ENCODE peak calls at places on chromosome 21, in ten cellular contexts. U is neural progenitor cell, D is dorsolateral prefrontal cortex, A is uterus, X is thyroid gland, B is IMR-90, P is left ventricle myocardium inferior, Q is pancreas, H is vagina, I is gastrocnemius medialis. R is an unnamed sample.

GRCh38 chr21:35220301-35220700 is 171.2 kb upstream of the RUNX1 start:
- DNase-seq in Q (no peak), U (no peak), X (no peak), B (no peak), P (no peak), I (no peak), A (no peak), H (no peak), D (no peak), R (no peak)

GRCh38 chr21:43864806-43865470 is at the start of gene AGPAT3:
- DNase-seq in A (no peak), H (no peak), U (peak; percentile 65), I (no peak), D (no peak), Q (peak; percentile 75), B (no peak), P (peak; percentile 36), X (peak; percentile 31), R (no peak)

GRCh38 chr21:29359718-29360117 is 61.0 kb downstream of the BACH1 start:
- DNase-seq in A (no peak), X (no peak), U (no peak), B (peak; percentile 48), P (no peak), H (no peak), Q (no peak), I (no peak), D (no peak), R (no peak)

GRCh38 chr21:36337099-36337509 is 17.1 kb downstream of the MORC3 start:
- DNase-seq in A (no peak), I (no peak), H (no peak), X (no peak), D (no peak), Q (no peak), B (peak; percentile 78), P (no peak), U (no peak), R (peak; percentile 86)

GRCh38 chr21:28136687-28137086 is 856.0 kb downstream of the LTN1 start:
- DNase-seq in H (no peak), B (no peak), P (no peak), I (no peak), A (no peak), U (no peak), Q (no peak), X (no peak), D (no peak), R (no peak)

GRCh38 chr21:29873908-29874307 is 65.9 kb downstream of the GRIK1 start:
- DNase-seq in X (no peak), U (no peak), I (no peak), A (no peak), H (no peak), B (no peak), D (no peak), P (no peak), Q (no peak), R (no peak)

GRCh38 chr21:29390778-29391177 is 92.1 kb downstream of the BACH1 start:
- DNase-seq in D (no peak), B (no peak), X (no peak), U (no peak), H (no peak), I (no peak), Q (no peak), P (no peak), A (no peak), R (no peak)

GRCh38 chr21:14712121-14712520 is 166.0 kb upstream of the SAMSN1 start:
- DNase-seq in A (no peak), B (no peak), U (no peak), Q (no peak), X (no peak), P (no peak), I (no peak), H (no peak), D (no peak), R (peak; percentile 46)

GRCh38 chr21:45540601-45540970 is 1.7 kb downstream of the SLC19A1 start:
- DNase-seq in H (peak; percentile 83), A (no peak), Q (no peak), D (peak; percentile 20), B (no peak), P (peak; percentile 13), U (no peak), X (no peak), I (no peak), R (no peak)

GRCh38 chr21:42757422-42757821 is 104.0 kb downstream of the PDE9A start:
- DNase-seq in D (no peak), P (no peak), H (no peak), I (no peak), U (no peak), B (no peak), A (no peak), X (no peak), Q (no peak), R (no peak)

GRCh38 chr21:36810443-36810842 is 111.5 kb downstream of the SIM2 start:
- DNase-seq in D (no peak), P (no peak), A (no peak), I (no peak), X (no peak), B (no peak), H (no peak), U (no peak), Q (no peak), R (no peak)

GRCh38 chr21:44650265-44650972 is 4.0 kb downstream of the KRTAP12-4 start:
- DNase-seq in P (no peak), B (no peak), Q (no peak), H (no peak), U (no peak), X (no peak), I (no peak), A (no peak), D (no peak), R (no peak)

GRCh38 chr21:25176637-25177412 is 430.5 kb downstream of the MRPL39 start:
- DNase-seq in Q (no peak), X (no peak), D (no peak), U (no peak), H (no peak), P (no peak), I (no peak), A (no peak), B (peak; percentile 5), R (no peak)
- H3K27ac ChIP-seq in Q (no peak overlapping the region), X (no peak overlapping the region), D (no peak overlapping the region), U (no peak overlapping the region), H (no peak overlapping the region), P (no peak overlapping the region), I (no peak overlapping the region), A (no peak overlapping the region), B (no peak overlapping the region), R (no peak overlapping the region)

DNA sequence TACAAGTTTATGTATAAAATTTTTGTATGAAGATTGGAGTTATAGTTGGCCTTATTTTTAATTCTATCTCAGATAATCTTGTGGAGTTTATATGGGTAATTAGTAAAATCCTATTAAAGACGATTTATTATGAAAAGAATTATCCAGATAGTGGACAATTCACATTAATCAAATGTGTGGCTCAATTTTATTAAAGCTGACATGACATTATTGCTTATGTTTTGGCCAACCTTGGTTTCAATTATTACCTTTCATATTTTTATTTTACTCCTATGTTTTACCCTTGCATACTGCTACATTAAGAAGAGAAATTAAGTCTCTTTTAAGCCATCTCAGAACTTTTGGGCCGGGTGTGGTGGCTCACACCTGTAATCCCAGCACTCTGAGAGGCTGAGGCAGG is 110.0 kb downstream of the ITSN1 start:
- DNase-seq in P (no peak), D (no peak), A (no peak), X (no peak), U (no peak), B (no peak), H (no peak), Q (no peak), I (no peak), R (no peak)
- TF ChIP-seq CTCF in P (no peak), D (no peak), A (no peak), X (no peak), U (no peak), B (no peak), H (no peak), Q (no peak), I (no peak), R (no peak)

GRCh38 chr21:33554236-33554981 is 11.6 kb downstream of the SON start:
- DNase-seq in I (no peak), A (no peak), X (no peak), B (no peak), D (no peak), H (no peak), P (no peak), Q (no peak), U (no peak), R (no peak)
- H3K27me3 ChIP-seq in I (no peaks in the 10 kb centered on the region), A (no peaks in the 10 kb centered on the region), X (no peaks in the 10 kb centered on the region), B (no peaks in the 10 kb centered on the region), D (no peaks in the 10 kb centered on the region), H (no peaks in the 10 kb centered on the region), P (no peaks in the 10 kb centered on the region), Q (no peaks in the 10 kb centered on the region), U (no peaks in the 10 kb centered on the region), R (no peaks in the 10 kb centered on the region)

DNA sequence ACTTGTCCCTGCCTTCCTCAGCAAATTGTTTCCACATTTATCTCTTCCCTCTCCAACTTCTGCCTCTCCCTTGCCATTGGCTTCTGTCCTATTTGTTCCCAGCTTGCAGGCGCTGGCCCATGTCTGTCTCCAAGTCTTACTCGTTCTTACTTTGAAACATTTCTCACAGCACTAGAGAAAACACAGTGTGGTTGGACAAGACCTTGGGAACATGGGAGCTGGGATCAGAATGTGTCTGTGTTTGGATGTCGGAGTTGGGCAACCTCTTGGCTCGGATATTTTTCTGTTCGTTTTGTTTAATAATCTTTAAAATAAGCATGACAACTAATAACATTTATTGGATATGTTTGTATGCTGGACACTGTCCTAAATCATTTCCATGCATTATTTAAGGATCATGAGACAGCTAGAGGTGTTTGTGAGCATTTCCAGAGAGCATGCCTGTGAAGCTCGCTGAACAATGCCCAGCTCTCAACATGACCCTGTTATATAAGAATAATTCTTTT is 5.9 kb upstream of the BRWD1 start:
- DNase-seq in D (no peak), A (no peak), X (peak; percentile 26), Q (no peak), H (no peak), I (peak; percentile 30), U (no peak), B (peak; percentile 48), P (peak; percentile 49), R (no peak)
- H3K27ac ChIP-seq in D (no peak overlapping the region), A (no peak overlapping the region), X (no peak overlapping the region), Q (no peak overlapping the region), H (no peak overlapping the region), I (peak overlapping the region; percentile 65), U (no peak overlapping the region), B (peak overlapping the region; percentile 74), P (peak overlapping the region; percentile 84), R (no peak overlapping the region)

DNA sequence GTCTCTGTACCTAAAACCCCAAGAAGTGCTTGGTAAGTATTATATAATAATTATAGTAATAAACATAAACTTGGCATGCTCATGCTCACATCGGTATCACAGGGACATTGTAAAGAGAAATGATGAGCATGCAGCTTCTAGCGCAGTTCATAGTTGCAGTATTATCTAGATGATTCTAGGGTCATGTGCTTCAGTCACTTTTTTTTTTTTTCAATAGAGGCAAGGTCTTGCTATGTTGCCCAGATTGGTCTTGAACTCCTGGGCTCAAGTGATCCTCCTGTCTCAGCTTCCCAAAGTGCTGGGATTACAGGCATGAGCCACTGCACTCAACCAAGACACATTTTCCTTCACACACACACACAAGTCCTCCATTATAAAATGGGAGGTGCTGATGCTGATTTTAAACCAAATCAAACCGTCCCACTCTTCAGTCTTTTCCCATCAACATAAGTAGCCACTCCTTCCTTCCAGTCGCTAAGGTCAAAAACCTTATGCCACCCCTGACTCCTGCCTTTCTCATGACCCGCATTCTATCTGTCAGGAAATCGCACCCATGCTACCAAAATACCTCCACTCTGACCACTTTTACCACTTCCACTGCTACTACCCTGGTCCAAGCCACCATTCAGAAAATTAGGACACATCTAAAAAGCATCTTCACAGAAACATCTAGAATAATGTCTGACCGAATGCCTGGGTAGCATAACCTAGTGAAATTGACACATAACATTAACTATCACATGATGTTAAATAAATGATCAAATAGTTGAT is 28.2 kb upstream of the IFNGR2 start:
- DNase-seq in Q (no peak), X (no peak), U (no peak), H (no peak), D (no peak), P (no peak), B (no peak), I (no peak), A (no peak), R (no peak)
- TF ChIP-seq CTCF in Q (no peak), X (no peak), U (no peak), H (no peak), D (no peak), P (peak; percentile 13), B (no peak), I (no peak), A (no peak), R (no peak)

R was measured in foreskin keratinocyte.